ENCODE peak calls at places on chromosomes 7 and 10, in nine cellular contexts. C is adrenal gland; J is ovary; P is hepatocyte; K is effector memory CD4-positive, alpha-beta T cell; H is mesenchymal stem cell; G is tibial artery; S is aorta; M is neuronal stem cell. Y is an unnamed sample.

GRCh38 chr10:33132626-33133025 is 174.6 kb upstream of the ITGB1 start:
- DNase-seq in C (no peak), J (no peak), P (no peak), K (no peak), H (no peak), G (no peak), S (no peak), M (no peak), Y (no peak)

GRCh38 chr7:55438085-55438764 is 73.1 kb downstream of the LANCL2 start:
- DNase-seq in C (no peak), J (no peak), P (no peak), K (no peak), H (no peak), G (no peak), S (no peak), M (no peak), Y (no peak)

GRCh38 chr7:31776616-31777015 is 89.6 kb downstream of the PPP1R17 start:
- DNase-seq in C (no peak), J (no peak), P (no peak), K (no peak), H (peak), G (no peak), S (no peak), M (no peak), Y (peak)

GRCh38 chr10:30026578-30026977 is 32.8 kb downstream of the JCAD start:
- DNase-seq in C (no peak), J (no peak), P (no peak), K (no peak), H (no peak), G (no peak), S (no peak), M (no peak), Y (no peak)

GRCh38 chr7:20235303-20235702 is 18.1 kb upstream of the MACC1 start:
- DNase-seq in C (no peak), J (no peak), P (no peak), K (no peak), H (peak), G (no peak), S (no peak), M (no peak), Y (no peak)

GRCh38 chr7:38107486-38107893 is 70.6 kb upstream of the STARD3NL start:
- DNase-seq in C (peak), J (peak), P (peak), K (peak), H (peak), G (peak), S (peak), M (peak), Y (peak)

GRCh38 chr7:98021588-98022351 is 31.8 kb upstream of the OCM2 start:
- DNase-seq in C (peak), J (peak), P (peak), K (peak), H (peak), G (peak), S (peak), M (peak), Y (peak)

GRCh38 chr7:95330194-95331003 is 6.1 kb upstream of the PON1 start:
- DNase-seq in C (no peak), J (no peak), P (no peak), K (no peak), H (peak), G (no peak), S (no peak), M (no peak), Y (peak)

GRCh38 chr10:78700413-78700812 is 368.4 kb upstream of the ZMIZ1 start:
- DNase-seq in C (peak), J (no peak), P (peak), K (no peak), H (no peak), G (no peak), S (no peak), M (no peak), Y (peak)

GRCh38 chr10:101879456-101880189 is 36.0 kb upstream of the KCNIP2 start:
- DNase-seq in C (peak), J (no peak), P (no peak), K (no peak), H (peak), G (no peak), S (no peak), M (no peak), Y (no peak)

GRCh38 chr7:131604841-131605279 is 48.4 kb upstream of the PODXL start:
- DNase-seq in C (no peak), J (no peak), P (no peak), K (no peak), H (peak), G (no peak), S (no peak), M (no peak), Y (peak)

GRCh38 chr7:146090023-146090645 is 26.5 kb upstream of the CNTNAP2 start:
- DNase-seq in C (peak), J (no peak), P (peak), K (no peak), H (peak), G (no peak), S (no peak), M (no peak), Y (peak)

GRCh38 chr7:6416516-6417145 is 31.1 kb downstream of the DAGLB start:
- DNase-seq in C (no peak), J (no peak), P (no peak), K (no peak), H (peak), G (no peak), S (no peak), M (no peak), Y (no peak)

GRCh38 chr10:17115683-17116082 is 13.9 kb downstream of the CUBN start:
- DNase-seq in C (no peak), J (no peak), P (peak), K (no peak), H (peak), G (no peak), S (no peak), M (no peak), Y (peak)

GRCh38 chr7:3495957-3496356 is 194.9 kb downstream of the SDK1 start:
- DNase-seq in C (no peak), J (no peak), P (no peak), K (no peak), H (no peak), G (no peak), S (no peak), M (no peak), Y (peak)
- H3K4me3 ChIP-seq in C (no peak), J (no peak), P (no peak), K (no peak), H (no peak), G (no peak), S (no peak), M (no peak), Y (no peak)

GRCh38 chr7:30367561-30367960 is 83.2 kb downstream of the ZNRF2 start:
- DNase-seq in C (no peak), J (no peak), P (no peak), K (no peak), H (no peak), G (no peak), S (no peak), M (no peak), Y (no peak)
- H3K27ac ChIP-seq in C (no peak), J (no peak), P (no peak), K (no peak), H (no peak), G (no peak), S (no peak), M (no peak), Y (no peak)

GRCh38 chr7:155256761-155257481 is 40.8 kb upstream of the INSIG1 start:
- DNase-seq in C (no peak), J (no peak), P (no peak), K (no peak), H (no peak), G (no peak), S (no peak), M (no peak), Y (no peak)

GRCh38 chr7:155259791-155260497 is 37.7 kb upstream of the INSIG1 start:
- DNase-seq in C (no peak), J (no peak), P (no peak), K (no peak), H (no peak), G (no peak), S (no peak), M (no peak), Y (no peak)

GRCh38 chr7:155257482-155258232 is 40.0 kb upstream of the INSIG1 start:
- DNase-seq in C (peak), J (peak), P (no peak), K (no peak), H (no peak), G (peak), S (peak), M (no peak), Y (peak)

GRCh38 chr7:155256081-155256760 is 41.5 kb upstream of the INSIG1 start:
- DNase-seq in C (no peak), J (no peak), P (no peak), K (no peak), H (no peak), G (no peak), S (no peak), M (no peak), Y (no peak)

DNA sequence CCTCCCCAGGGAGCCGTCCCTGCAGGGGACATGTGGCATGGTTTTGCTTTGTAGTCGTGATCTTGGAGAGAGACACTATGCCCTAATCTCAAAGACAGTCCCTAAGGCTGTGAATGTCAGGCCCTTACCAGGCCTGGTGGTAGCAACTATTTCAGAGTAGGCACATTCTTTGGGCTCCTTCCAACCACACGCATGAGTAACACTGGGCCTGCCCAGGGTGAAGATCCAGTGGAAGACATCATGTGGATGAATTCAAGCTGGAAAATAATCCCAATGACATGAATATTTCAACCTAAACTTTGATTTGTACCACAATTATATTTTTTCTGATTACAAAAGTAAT is 39.5 kb upstream of the INSIG1 start:
- DNase-seq in C (peak), J (no peak), P (no peak), K (no peak), H (peak), G (peak), S (no peak), M (no peak), Y (no peak)
- H3K4me3 ChIP-seq in C (no peak), J (no peak), P (no peak), K (no peak), H (peak), G (peak), S (no peak), M (peak), Y (no peak)

GRCh38 chr7:26090927-26091519 is 61.0 kb upstream of the NFE2L3 start:
- DNase-seq in C (peak), J (no peak), P (peak), K (no peak), H (peak), G (no peak), S (no peak), M (peak), Y (peak)
- H3K27ac ChIP-seq in C (no peak), J (no peak), P (no peak), K (no peak), H (no peak), G (no peak), S (no peak), M (no peak), Y (no peak)

DNA sequence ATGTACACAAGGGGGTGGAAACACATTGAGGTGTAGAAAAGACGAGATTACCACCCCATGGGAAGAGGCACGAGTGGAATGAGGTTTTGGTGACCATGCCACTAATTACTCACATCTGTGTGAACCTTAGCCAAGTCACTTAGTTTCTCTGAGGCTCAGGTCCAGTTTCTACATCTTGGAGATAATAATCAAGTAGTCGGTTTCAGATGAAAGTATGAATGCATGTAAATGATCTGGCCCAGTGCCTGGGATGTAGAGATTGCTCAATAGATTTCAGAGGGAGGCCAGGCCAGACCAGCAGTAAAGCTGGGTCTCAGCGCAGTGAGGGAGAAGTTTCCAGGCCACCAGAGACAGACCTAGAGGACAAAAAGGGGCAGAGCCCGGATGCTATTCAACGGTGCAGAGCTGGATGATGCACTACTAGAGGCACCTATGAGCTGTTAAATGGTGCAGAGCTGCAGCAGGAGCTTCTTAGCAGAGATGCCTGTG is 725.1 kb downstream of the GRID1 start:
- DNase-seq in C (peak), J (no peak), P (peak), K (no peak), H (peak), G (no peak), S (no peak), M (no peak), Y (no peak)
- H3K4me3 ChIP-seq in C (no peak), J (no peak), P (no peak), K (no peak), H (no peak), G (no peak), S (no peak), M (no peak), Y (no peak)

GRCh38 chr7:665251-665650 is 61.2 kb upstream of the DNAAF5 start:
- DNase-seq in C (no peak), J (peak), P (peak), K (no peak), H (no peak), G (no peak), S (no peak), M (no peak), Y (no peak)

GRCh38 chr7:666454-667292 is 59.8 kb upstream of the DNAAF5 start:
- DNase-seq in C (no peak), J (no peak), P (no peak), K (no peak), H (no peak), G (peak), S (peak), M (no peak), Y (no peak)

GRCh38 chr7:668139-668871 is 58.2 kb upstream of the DNAAF5 start:
- DNase-seq in C (no peak), J (peak), P (peak), K (no peak), H (peak), G (peak), S (peak), M (no peak), Y (peak)

GRCh38 chr7:664402-664775 is 62.1 kb upstream of the DNAAF5 start:
- DNase-seq in C (no peak), J (no peak), P (no peak), K (no peak), H (no peak), G (no peak), S (no peak), M (no peak), Y (no peak)

GRCh38 chr7:665751-666453 is 60.6 kb upstream of the DNAAF5 start:
- DNase-seq in C (no peak), J (peak), P (no peak), K (no peak), H (no peak), G (peak), S (peak), M (no peak), Y (peak)
- H3K27ac ChIP-seq in C (no peak), J (peak), P (peak), K (no peak), H (no peak), G (peak), S (no peak), M (no peak), Y (no peak)

GRCh38 chr10:88892223-88892967 is 12.3 kb downstream of the STAMBPL1 start:
- DNase-seq in C (no peak), J (no peak), P (no peak), K (no peak), H (peak), G (no peak), S (no peak), M (no peak), Y (no peak)

GRCh38 chr10:88893611-88894010 is 13.6 kb downstream of the STAMBPL1 start:
- DNase-seq in C (peak), J (no peak), P (no peak), K (no peak), H (no peak), G (peak), S (no peak), M (no peak), Y (no peak)

GRCh38 chr10:88886557-88886956 is 6.5 kb downstream of the STAMBPL1 start:
- DNase-seq in C (no peak), J (no peak), P (no peak), K (no peak), H (peak), G (no peak), S (no peak), M (no peak), Y (no peak)

GRCh38 chr10:88890681-88891371 is 10.8 kb downstream of the STAMBPL1 start:
- DNase-seq in C (no peak), J (no peak), P (no peak), K (no peak), H (no peak), G (no peak), S (no peak), M (no peak), Y (no peak)

GRCh38 chr10:88889559-88890337 is 9.7 kb downstream of the STAMBPL1 start:
- DNase-seq in C (no peak), J (no peak), P (no peak), K (no peak), H (no peak), G (no peak), S (no peak), M (no peak), Y (no peak)
- H3K4me3 ChIP-seq in C (no peak), J (no peak), P (no peak), K (no peak), H (no peak), G (no peak), S (no peak), M (no peak), Y (no peak)

DNA sequence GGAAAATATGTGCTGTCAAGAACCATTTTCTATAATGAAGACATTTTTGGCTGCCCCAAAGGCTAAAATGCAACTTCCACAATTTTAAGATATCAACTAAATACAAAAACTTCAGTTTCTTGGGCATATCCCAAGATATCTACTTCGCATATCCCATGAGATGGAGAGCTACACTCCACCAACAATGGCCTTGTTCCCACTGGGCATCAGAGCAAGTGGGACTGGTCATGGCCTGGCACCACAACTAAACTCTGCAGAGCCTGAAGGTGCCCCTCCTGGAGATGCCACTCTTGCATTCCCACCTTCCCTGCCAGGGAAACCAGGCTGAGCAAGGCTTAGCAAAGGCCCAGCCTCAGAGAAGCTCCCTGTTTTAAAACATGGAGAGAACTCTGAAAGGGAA is 75.8 kb upstream of the LRRC17 start:
- DNase-seq in C (no peak), J (no peak), P (no peak), K (no peak), H (no peak), G (no peak), S (no peak), M (no peak), Y (no peak)
- H3K27ac ChIP-seq in C (no peak), J (no peak), P (peak), K (no peak), H (peak), G (peak), S (no peak), M (no peak), Y (no peak)